ENCODE peak calls at places on chromosomes 1 and 21, in seven cellular contexts. C is NCI-H2081, O is coronary artery, I is Karpas-422, E is AG09319, A is glutamatergic neuron, J is choroid plexus epithelial cell. V is an unnamed sample.

GRCh38 chr1:92483442-92484170 is 3.1 kb downstream of the GFI1 start:
- DNase-seq in A (peak), J (no peak), O (no peak), I (peak), C (peak), E (no peak), V (no peak)

GRCh38 chr1:110580244-110580643 is 25.9 kb downstream of the KCNA2 start:
- DNase-seq in A (no peak), E (no peak), J (no peak), C (no peak), O (peak), I (no peak), V (no peak)

GRCh38 chr1:26666855-26667254 is 29.0 kb upstream of the ARID1A start:
- DNase-seq in O (no peak), J (peak), A (no peak), E (no peak), I (no peak), C (no peak), V (peak)

GRCh38 chr1:186790101-186790500 is 38.6 kb upstream of the PLA2G4A start:
- DNase-seq in I (peak), A (no peak), O (no peak), J (peak), C (no peak), E (no peak), V (no peak)

GRCh38 chr1:83543222-83543973 is 455.5 kb downstream of the TTLL7 start:
- DNase-seq in I (no peak), E (no peak), O (no peak), A (no peak), C (no peak), J (no peak), V (no peak)

GRCh38 chr1:227323164-227323955 is 5.1 kb upstream of the CDC42BPA start:
- DNase-seq in O (no peak), C (no peak), A (no peak), E (no peak), I (no peak), J (no peak), V (peak)

GRCh38 chr1:99648107-99648506 is 2.2 kb downstream of the PALMD start:
- DNase-seq in C (peak), I (no peak), O (no peak), A (no peak), E (no peak), J (no peak), V (peak)

GRCh38 chr21:33854604-33855003 is 61.0 kb downstream of the ATP5PO start:
- DNase-seq in J (peak), O (no peak), A (no peak), C (peak), E (no peak), I (no peak), V (peak)

GRCh38 chr1:205298191-205298994 is 23.2 kb downstream of the NUAK2 start:
- DNase-seq in O (no peak), A (peak), J (peak), C (no peak), I (no peak), E (peak), V (peak)

GRCh38 chr1:156052862-156053769 is 482 bp downstream of the UBQLN4 start:
- DNase-seq in O (no peak), E (no peak), J (peak), C (peak), I (peak), A (peak), V (peak)

GRCh38 chr1:11765661-11766428 is 3.9 kb downstream of the C1orf167 start:
- DNase-seq in O (no peak), C (no peak), E (no peak), A (no peak), J (no peak), I (no peak), V (no peak)

GRCh38 chr1:19577001-19577400 is 67.1 kb upstream of the NBL1 start:
- DNase-seq in J (no peak), C (no peak), E (no peak), O (no peak), A (no peak), I (no peak), V (no peak)

GRCh38 chr1:179771509-179771908 is 28.4 kb downstream of the FAM163A start:
- DNase-seq in O (no peak), J (no peak), I (no peak), C (no peak), A (no peak), E (no peak), V (no peak)

GRCh38 chr1:175195798-175196197 is 3.2 kb upstream of the KIAA0040 start:
- DNase-seq in C (no peak), A (no peak), I (no peak), O (no peak), J (no peak), E (no peak), V (no peak)

GRCh38 chr1:28417441-28418277 is 48.1 kb downstream of the PHACTR4 start:
- DNase-seq in I (peak), O (no peak), C (no peak), J (peak), E (peak), A (no peak), V (peak)

GRCh38 chr1:30043731-30044408 is 679.5 kb downstream of the MATN1 start:
- DNase-seq in E (no peak), J (no peak), C (no peak), A (no peak), I (no peak), O (peak), V (no peak)

GRCh38 chr1:82388679-82389078 is 587.9 kb downstream of the ADGRL2 start:
- DNase-seq in J (peak), O (no peak), C (peak), I (no peak), E (no peak), A (no peak), V (peak)